ENCODE peak calls at places on chromosomes 1 and 21, in nine cellular contexts. V is H7; J is heart left ventricle; O is lower lobe of right lung; R is breast epithelium; D is effector memory CD4-positive, alpha-beta T cell; E is AG09309; G is astrocyte of the spinal cord; M is heart right ventricle. B is an unnamed sample.

GRCh38 chr1:53657256-53657805 is 81.6 kb downstream of the GLIS1 start:
- DNase-seq in V (no peak), J (no peak), O (no peak), R (no peak), D (no peak), E (no peak), G (no peak), M (no peak), B (no peak)

GRCh38 chr1:182629674-182630073 is 25.5 kb upstream of the RGS16 start:
- DNase-seq in V (no peak), J (no peak), O (no peak), R (no peak), D (peak), E (no peak), G (no peak), M (no peak), B (no peak)

GRCh38 chr1:30010506-30011106 is 712.8 kb downstream of the MATN1 start:
- DNase-seq in V (no peak), J (no peak), O (no peak), R (no peak), D (no peak), E (no peak), G (no peak), M (no peak), B (no peak)

GRCh38 chr1:184299076-184299790 is 87.6 kb upstream of the C1orf21 start:
- DNase-seq in V (peak), J (no peak), O (no peak), R (no peak), D (no peak), E (peak), G (peak), M (no peak), B (peak)

GRCh38 chr1:62384276-62385005 is 52.4 kb upstream of the USP1 start:
- DNase-seq in V (no peak), J (no peak), O (no peak), R (no peak), D (no peak), E (peak), G (peak), M (peak), B (peak)

GRCh38 chr1:155859881-155860841 is 794 bp downstream of the SYT11 start:
- DNase-seq in V (peak), J (peak), O (peak), R (no peak), D (peak), E (peak), G (peak), M (peak), B (peak)

GRCh38 chr1:97047412-97047793 is 325.8 kb downstream of the PTBP2 start:
- DNase-seq in V (no peak), J (no peak), O (no peak), R (no peak), D (no peak), E (no peak), G (no peak), M (no peak), B (no peak)

GRCh38 chr1:27395441-27396195 is 3.2 kb downstream of the GPR3 start:
- DNase-seq in V (peak), J (peak), O (peak), R (peak), D (peak), E (no peak), G (peak), M (peak), B (no peak)

GRCh38 chr1:96927125-96927524 is 205.5 kb downstream of the PTBP2 start:
- DNase-seq in V (no peak), J (no peak), O (no peak), R (no peak), D (no peak), E (no peak), G (peak), M (no peak), B (peak)

GRCh38 chr1:246176126-246177024 is 330.7 kb downstream of the SMYD3 start:
- DNase-seq in V (no peak), J (no peak), O (peak), R (no peak), D (no peak), E (no peak), G (no peak), M (no peak), B (no peak)

GRCh38 chr1:205568469-205569361 is 63.1 kb downstream of the ELK4 start:
- DNase-seq in V (peak), J (no peak), O (no peak), R (no peak), D (no peak), E (no peak), G (no peak), M (no peak), B (no peak)

GRCh38 chr1:229121845-229122436 is 149.0 kb upstream of the RAB4A start:
- DNase-seq in V (no peak), J (no peak), O (no peak), R (no peak), D (no peak), E (no peak), G (no peak), M (no peak), B (no peak)

GRCh38 chr1:84508510-84508909 is 2.1 kb upstream of the GNG5 start:
- DNase-seq in V (no peak), J (no peak), O (no peak), R (no peak), D (no peak), E (no peak), G (no peak), M (no peak), B (no peak)

GRCh38 chr1:246139745-246140182 is 367.3 kb downstream of the SMYD3 start:
- DNase-seq in V (no peak), J (no peak), O (no peak), R (no peak), D (no peak), E (peak), G (peak), M (no peak), B (peak)

GRCh38 chr1:51331206-51332100 is 1.1 kb upstream of the TTC39A start:
- DNase-seq in V (peak), J (no peak), O (no peak), R (peak), D (no peak), E (no peak), G (peak), M (peak), B (no peak)

GRCh38 chr1:213484333-213484732 is 433.3 kb downstream of the RPS6KC1 start:
- DNase-seq in V (no peak), J (no peak), O (no peak), R (no peak), D (no peak), E (no peak), G (no peak), M (no peak), B (no peak)

GRCh38 chr1:198935371-198935921 is 296.6 kb downstream of the PTPRC start:
- DNase-seq in V (no peak), J (peak), O (peak), R (peak), D (peak), E (peak), G (peak), M (peak), B (peak)
- H3K4me3 ChIP-seq in V (no peak), J (peak), O (peak), R (peak), D (peak), E (peak), G (peak), M (no peak), B (peak)

GRCh38 chr1:180235502-180236239 is 5.6 kb downstream of the LHX4 start:
- DNase-seq in V (peak), J (no peak), O (no peak), R (no peak), D (no peak), E (no peak), G (no peak), M (no peak), B (no peak)

GRCh38 chr1:180236698-180237509 is 6.8 kb downstream of the LHX4 start:
- DNase-seq in V (no peak), J (no peak), O (no peak), R (no peak), D (no peak), E (no peak), G (no peak), M (no peak), B (no peak)

GRCh38 chr1:180233191-180234011 is 3.3 kb downstream of the LHX4 start:
- DNase-seq in V (peak), J (no peak), O (no peak), R (no peak), D (no peak), E (no peak), G (no peak), M (no peak), B (no peak)

GRCh38 chr1:180234369-180235076 is 4.5 kb downstream of the LHX4 start:
- DNase-seq in V (peak), J (no peak), O (peak), R (no peak), D (no peak), E (no peak), G (no peak), M (no peak), B (no peak)

GRCh38 chr1:180235077-180235501 is 5.0 kb downstream of the LHX4 start:
- DNase-seq in V (peak), J (no peak), O (no peak), R (no peak), D (no peak), E (no peak), G (no peak), M (no peak), B (no peak)
- H3K4me3 ChIP-seq in V (peak), J (peak), O (no peak), R (peak), D (no peak), E (no peak), G (no peak), M (peak), B (no peak)

GRCh38 chr1:154418062-154418897 is 13.1 kb downstream of the IL6R start:
- DNase-seq in V (peak), J (no peak), O (peak), R (peak), D (no peak), E (no peak), G (peak), M (no peak), B (no peak)
- H3K4me3 ChIP-seq in V (no peak), J (no peak), O (no peak), R (no peak), D (peak), E (no peak), G (no peak), M (no peak), B (no peak)

GRCh38 chr1:77250126-77250525 is 30.9 kb upstream of the PIGK start:
- DNase-seq in V (no peak), J (no peak), O (no peak), R (no peak), D (no peak), E (no peak), G (no peak), M (no peak), B (no peak)
- H3K4me3 ChIP-seq in V (no peak), J (no peak), O (no peak), R (no peak), D (no peak), E (no peak), G (no peak), M (no peak), B (no peak)

GRCh38 chr1:40665335-40666171 is at the start of gene RIMS3:
- DNase-seq in V (peak), J (peak), O (peak), R (peak), D (peak), E (no peak), G (peak), M (peak), B (no peak)

GRCh38 chr1:40664791-40665190 is 691 bp downstream of the RIMS3 start:
- DNase-seq in V (no peak), J (no peak), O (no peak), R (no peak), D (no peak), E (no peak), G (no peak), M (no peak), B (no peak)

GRCh38 chr1:40664167-40664537 is 1.3 kb downstream of the RIMS3 start:
- DNase-seq in V (no peak), J (no peak), O (no peak), R (no peak), D (no peak), E (no peak), G (no peak), M (no peak), B (no peak)

GRCh38 chr1:40673452-40673851 is 8.0 kb upstream of the RIMS3 start:
- DNase-seq in V (no peak), J (no peak), O (no peak), R (no peak), D (no peak), E (no peak), G (no peak), M (no peak), B (no peak)

DNA sequence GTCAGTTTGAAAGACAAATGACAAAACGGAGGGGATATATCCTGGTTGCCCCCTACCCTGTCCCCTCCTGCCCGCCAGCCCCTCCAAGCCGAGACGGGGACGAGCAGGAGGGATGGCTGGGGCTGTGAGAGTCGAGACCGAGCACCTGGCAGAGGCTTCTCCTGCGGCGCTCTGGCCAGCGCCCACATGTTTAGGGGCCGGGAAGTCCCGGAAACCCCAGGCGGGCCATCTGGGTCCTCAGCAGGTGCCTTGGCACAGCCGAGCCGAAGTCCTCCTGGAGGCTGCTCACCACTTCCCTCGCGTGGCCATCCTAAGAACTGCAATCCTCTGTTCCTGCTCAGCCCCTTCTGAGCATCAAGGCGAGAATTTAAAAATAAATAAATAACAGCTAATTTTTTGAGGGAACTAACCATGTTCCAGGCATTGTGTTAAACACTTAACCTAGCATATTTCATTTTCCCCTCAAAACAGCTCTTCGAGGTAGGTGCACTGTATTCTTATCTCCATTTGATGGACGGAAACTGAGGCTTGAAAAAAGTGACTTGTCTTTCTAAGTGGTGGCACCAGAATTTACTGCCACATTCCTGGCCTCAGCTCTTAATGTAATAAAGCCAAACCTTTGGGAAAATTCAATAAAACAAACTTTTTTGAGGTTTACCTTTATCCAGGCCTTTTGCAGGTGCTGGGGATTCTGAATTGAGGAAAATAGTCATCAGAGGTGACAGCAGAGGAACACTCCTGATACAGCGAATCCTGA is 3.5 kb upstream of the RIMS3 start:
- DNase-seq in V (peak), J (peak), O (peak), R (peak), D (peak), E (no peak), G (peak), M (peak), B (no peak)
- H3K4me3 ChIP-seq in V (no peak), J (no peak), O (peak), R (peak), D (peak), E (no peak), G (no peak), M (no peak), B (no peak)

DNA sequence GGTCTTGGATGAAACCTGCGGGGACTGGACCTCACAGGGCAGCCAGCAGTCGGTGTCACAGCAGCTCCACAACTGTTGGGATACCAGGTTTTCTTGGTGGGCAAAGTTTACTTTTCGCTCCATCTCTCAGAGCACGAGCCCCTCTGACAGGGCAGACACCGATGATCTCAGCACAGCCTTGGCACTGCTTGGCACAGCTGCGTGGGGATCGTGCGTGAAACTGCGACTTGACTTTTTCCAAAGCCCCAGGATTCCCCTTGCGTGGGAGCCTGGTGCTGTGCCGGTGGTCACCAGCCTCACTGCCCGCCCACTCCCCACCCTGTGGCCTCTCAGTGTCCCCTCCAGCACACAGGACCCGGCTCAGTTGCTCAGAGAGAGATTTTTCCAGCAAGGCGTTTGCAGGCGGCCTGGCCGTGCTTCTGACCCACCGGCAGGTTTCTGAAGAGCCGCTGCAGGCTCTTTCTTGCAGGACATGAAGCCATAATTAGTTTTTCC is 57.3 kb downstream of the SIK1 start:
- DNase-seq in V (no peak), J (no peak), O (no peak), R (no peak), D (no peak), E (no peak), G (no peak), M (no peak), B (no peak)
- H3K4me3 ChIP-seq in V (no peak), J (no peak), O (no peak), R (peak), D (no peak), E (no peak), G (no peak), M (no peak), B (no peak)

DNA sequence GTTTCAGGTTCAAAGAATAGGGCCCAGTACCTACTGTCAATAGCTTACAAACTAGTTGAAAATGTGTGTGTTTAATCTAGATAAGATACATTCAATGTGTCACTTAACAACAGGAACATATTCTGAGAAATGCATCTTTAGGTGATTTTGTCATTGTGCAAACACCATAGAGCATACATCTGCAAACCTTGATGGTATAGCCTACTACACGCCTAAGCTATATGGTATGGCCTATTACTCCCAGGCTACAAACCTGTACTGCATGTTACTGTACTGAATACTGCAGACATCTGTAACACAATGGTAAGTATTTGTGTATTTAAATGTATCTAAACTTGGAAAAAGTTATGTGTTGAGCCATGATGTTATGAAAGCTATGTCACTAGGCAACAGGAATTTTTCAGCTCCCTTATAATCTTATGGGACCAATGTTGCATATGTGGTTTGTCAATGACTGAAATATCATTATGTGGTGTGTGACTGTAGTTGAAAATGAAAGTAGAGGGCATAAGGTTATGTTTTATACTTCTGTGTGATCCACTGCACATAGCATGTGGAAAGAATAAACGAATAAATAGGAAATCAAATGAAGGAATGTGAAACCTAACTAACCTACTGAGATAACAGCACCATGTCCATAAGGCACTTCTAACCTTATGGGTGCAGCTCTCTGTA is 129.0 kb upstream of the CAMK1G start:
- DNase-seq in V (no peak), J (no peak), O (no peak), R (no peak), D (no peak), E (no peak), G (no peak), M (no peak), B (no peak)
- H3K4me3 ChIP-seq in V (no peak), J (no peak), O (no peak), R (no peak), D (no peak), E (no peak), G (no peak), M (no peak), B (no peak)

GRCh38 chr1:164610528-164611222 is 51.7 kb downstream of the PBX1 start:
- DNase-seq in V (no peak), J (no peak), O (no peak), R (no peak), D (no peak), E (no peak), G (no peak), M (peak), B (no peak)

GRCh38 chr1:164609084-164609483 is 50.1 kb downstream of the PBX1 start:
- DNase-seq in V (no peak), J (no peak), O (no peak), R (no peak), D (no peak), E (no peak), G (no peak), M (peak), B (no peak)

GRCh38 chr1:164614316-164614715 is 55.3 kb downstream of the PBX1 start:
- DNase-seq in V (no peak), J (no peak), O (no peak), R (no peak), D (no peak), E (no peak), G (no peak), M (no peak), B (no peak)

GRCh38 chr1:164613176-164613575 is 54.2 kb downstream of the PBX1 start:
- DNase-seq in V (no peak), J (no peak), O (no peak), R (no peak), D (no peak), E (no peak), G (peak), M (no peak), B (no peak)

GRCh38 chr1:164611754-164612642 is 53.0 kb downstream of the PBX1 start:
- DNase-seq in V (peak), J (no peak), O (no peak), R (peak), D (no peak), E (no peak), G (peak), M (peak), B (peak)
- H3K4me3 ChIP-seq in V (no peak), J (no peak), O (no peak), R (no peak), D (no peak), E (no peak), G (no peak), M (no peak), B (no peak)

GRCh38 chr1:187445066-187445465 is 616.3 kb downstream of the PLA2G4A start:
- DNase-seq in V (no peak), J (no peak), O (no peak), R (no peak), D (no peak), E (no peak), G (peak), M (no peak), B (no peak)
- H3K4me3 ChIP-seq in V (no peak), J (no peak), O (no peak), R (no peak), D (no peak), E (no peak), G (no peak), M (no peak), B (no peak)

B was measured in skeletal muscle cell.